ENCODE peak calls at places on chromosomes 13 and 19, in six cellular contexts. One of them, this sample, is unnamed.
A peak's percentile ranks its signal among the peaks of the same experiment; 100 is the strongest.

GRCh38 chr13:37597477-37597876 is 1.1 kb downstream of the POSTN start:
- DNase-seq in lung: no peak
- DNase-seq in fibroblast of the aortic adventitia: no peak
- DNase-seq in retinal pigment epithelial cell: no peak
- DNase-seq in Peyer's patch: no peak
- DNase-seq in A549: no peak
- DNase-seq in this sample: no peak

GRCh38 chr19:5935473-5936307 is 21.6 kb downstream of the CAPS start:
- DNase-seq in Peyer's patch: no peak
- DNase-seq in fibroblast of the aortic adventitia: no peak
- DNase-seq in lung: no peak
- DNase-seq in A549: no peak
- DNase-seq in retinal pigment epithelial cell: no peak
- DNase-seq in this sample: no peak

GRCh38 chr13:38680912-38681311 is 6.0 kb upstream of the FREM2 start:
- DNase-seq in Peyer's patch: no peak
- DNase-seq in lung: no peak
- DNase-seq in A549: no peak
- DNase-seq in fibroblast of the aortic adventitia: no peak
- DNase-seq in retinal pigment epithelial cell: no peak
- DNase-seq in this sample: no peak

GRCh38 chr19:21141787-21142464 is at the start of gene ZNF431:
- DNase-seq in lung: peak; percentile 95
- DNase-seq in A549: peak; percentile 94
- DNase-seq in fibroblast of the aortic adventitia: peak; percentile 91
- DNase-seq in Peyer's patch: peak; percentile 92
- DNase-seq in retinal pigment epithelial cell: peak; percentile 84
- DNase-seq in this sample: peak; percentile 92

GRCh38 chr13:44045179-44045562 is 165.5 kb downstream of the LACC1 start:
- DNase-seq in fibroblast of the aortic adventitia: no peak
- DNase-seq in A549: peak; percentile 17
- DNase-seq in Peyer's patch: no peak
- DNase-seq in lung: no peak
- DNase-seq in retinal pigment epithelial cell: no peak
- DNase-seq in this sample: no peak

GRCh38 chr19:22945560-22945959 is 57.4 kb downstream of the ZNF728 start:
- DNase-seq in lung: no peak
- DNase-seq in Peyer's patch: no peak
- DNase-seq in fibroblast of the aortic adventitia: peak; percentile 9
- DNase-seq in retinal pigment epithelial cell: peak; percentile 2
- DNase-seq in A549: peak; percentile 33
- DNase-seq in this sample: peak; percentile 2

GRCh38 chr19:6173190-6173589 is 37.7 kb downstream of the ACSBG2 start:
- DNase-seq in A549: no peak
- DNase-seq in Peyer's patch: no peak
- DNase-seq in retinal pigment epithelial cell: no peak
- DNase-seq in fibroblast of the aortic adventitia: no peak
- DNase-seq in lung: no peak
- DNase-seq in this sample: no peak

GRCh38 chr19:39413269-39413902 is 917 bp downstream of the PLEKHG2 start:
- DNase-seq in Peyer's patch: peak; percentile 70
- DNase-seq in A549: peak; percentile 67
- DNase-seq in fibroblast of the aortic adventitia: peak; percentile 59
- DNase-seq in lung: no peak
- DNase-seq in retinal pigment epithelial cell: no peak
- DNase-seq in this sample: peak; percentile 67

GRCh38 chr13:31000889-31001288 is 68.4 kb downstream of the TEX26 start:
- DNase-seq in lung: no peak
- DNase-seq in Peyer's patch: no peak
- DNase-seq in fibroblast of the aortic adventitia: peak; percentile 62
- DNase-seq in A549: no peak
- DNase-seq in retinal pigment epithelial cell: no peak
- DNase-seq in this sample: no peak

GRCh38 chr13:109835321-109835720 is 48.9 kb upstream of the IRS2 start:
- DNase-seq in A549: no peak
- DNase-seq in fibroblast of the aortic adventitia: no peak
- DNase-seq in retinal pigment epithelial cell: no peak
- DNase-seq in Peyer's patch: no peak
- DNase-seq in lung: no peak
- DNase-seq in this sample: peak; percentile 6

GRCh38 chr19:15280915-15281683 is 48.9 kb upstream of the EPHX3 start:
- DNase-seq in fibroblast of the aortic adventitia: peak; percentile 86
- DNase-seq in lung: peak; percentile 77
- DNase-seq in retinal pigment epithelial cell: peak; percentile 94
- DNase-seq in Peyer's patch: no peak
- DNase-seq in A549: peak; percentile 30
- DNase-seq in this sample: peak; percentile 90

GRCh38 chr19:28468701-28469459 is 744.1 kb downstream of the UQCRFS1 start:
- DNase-seq in A549: no peak
- DNase-seq in retinal pigment epithelial cell: no peak
- DNase-seq in Peyer's patch: peak; percentile 74
- DNase-seq in fibroblast of the aortic adventitia: peak; percentile 84
- DNase-seq in lung: no peak
- DNase-seq in this sample: peak; percentile 49

GRCh38 chr13:33108620-33109019 is 92.4 kb downstream of the KL start:
- DNase-seq in A549: no peak
- DNase-seq in retinal pigment epithelial cell: no peak
- DNase-seq in Peyer's patch: no peak
- DNase-seq in fibroblast of the aortic adventitia: peak; percentile 83
- DNase-seq in lung: no peak
- DNase-seq in this sample: peak; percentile 90

GRCh38 chr19:46639356-46640061 is 3.5 kb upstream of the GNG8 start:
- DNase-seq in Peyer's patch: no peak
- DNase-seq in fibroblast of the aortic adventitia: peak; percentile 87
- DNase-seq in retinal pigment epithelial cell: no peak
- DNase-seq in lung: no peak
- DNase-seq in A549: no peak
- DNase-seq in this sample: peak; percentile 87

GRCh38 chr13:32581177-32581786 is 5.0 kb upstream of the PDS5B start:
- DNase-seq in A549: no peak
- DNase-seq in retinal pigment epithelial cell: no peak
- DNase-seq in lung: no peak
- DNase-seq in fibroblast of the aortic adventitia: peak; percentile 68
- DNase-seq in Peyer's patch: no peak
- DNase-seq in this sample: peak; percentile 39

GRCh38 chr13:113964251-113964995 is 9.5 kb downstream of the C13orf46 start:
- DNase-seq in fibroblast of the aortic adventitia: no peak
- DNase-seq in lung: no peak
- DNase-seq in A549: no peak
- DNase-seq in retinal pigment epithelial cell: no peak
- DNase-seq in Peyer's patch: no peak
- DNase-seq in this sample: no peak

GRCh38 chr19:3944018-3944721 is 11.3 kb downstream of the NMRK2 start:
- DNase-seq in A549: no peak
- DNase-seq in fibroblast of the aortic adventitia: no peak
- DNase-seq in Peyer's patch: no peak
- DNase-seq in lung: no peak
- DNase-seq in retinal pigment epithelial cell: no peak
- DNase-seq in this sample: no peak

GRCh38 chr19:40733149-40733548 is 16.2 kb downstream of the ITPKC start:
- DNase-seq in fibroblast of the aortic adventitia: no peak
- DNase-seq in retinal pigment epithelial cell: no peak
- DNase-seq in lung: no peak
- DNase-seq in A549: no peak
- DNase-seq in Peyer's patch: no peak
- DNase-seq in this sample: no peak

GRCh38 chr13:62171697-62172096 is 756.0 kb upstream of the PCDH20 start:
- DNase-seq in fibroblast of the aortic adventitia: no peak
- DNase-seq in Peyer's patch: no peak
- DNase-seq in lung: no peak
- DNase-seq in A549: no peak
- DNase-seq in retinal pigment epithelial cell: no peak
- DNase-seq in this sample: no peak

GRCh38 chr13:97873398-97873797 is 80.1 kb upstream of the IPO5 start:
- DNase-seq in lung: no peak
- DNase-seq in fibroblast of the aortic adventitia: no peak
- DNase-seq in A549: no peak
- DNase-seq in retinal pigment epithelial cell: no peak
- DNase-seq in Peyer's patch: no peak
- DNase-seq in this sample: no peak

DNA sequence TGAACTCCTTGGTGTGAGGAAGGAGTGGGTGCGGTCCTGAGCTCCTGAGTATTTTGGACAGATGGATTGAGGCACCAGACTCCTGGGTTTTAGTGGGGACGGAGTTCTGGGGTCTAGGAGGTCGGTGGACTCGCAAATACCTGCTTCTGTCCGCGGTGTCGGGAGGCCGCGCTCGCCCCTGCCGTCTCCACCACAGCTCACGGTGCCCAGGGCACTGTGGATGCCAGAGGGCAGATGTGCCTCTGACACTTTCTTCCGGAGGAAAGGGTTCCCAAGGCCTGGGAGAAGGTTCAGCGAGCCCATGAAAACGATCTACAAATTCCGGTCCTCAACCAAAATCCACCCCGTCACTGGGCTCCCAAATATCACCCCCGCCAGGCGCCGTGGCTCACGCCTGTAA is 3.3 kb downstream of the TULP2 start:
- DNase-seq in A549: no peak
- DNase-seq in Peyer's patch: no peak
- DNase-seq in lung: no peak
- DNase-seq in retinal pigment epithelial cell: no peak
- DNase-seq in fibroblast of the aortic adventitia: no peak
- DNase-seq in this sample: no peak
- H3K4me3 ChIP-seq in A549: no peak overlapping the region
- H3K4me3 ChIP-seq in Peyer's patch: no peak overlapping the region
- H3K4me3 ChIP-seq in lung: no peak overlapping the region
- H3K4me3 ChIP-seq in retinal pigment epithelial cell: no peak overlapping the region
- H3K4me3 ChIP-seq in fibroblast of the aortic adventitia: no peak overlapping the region
- H3K4me3 ChIP-seq in this sample: no peak overlapping the region

DNA sequence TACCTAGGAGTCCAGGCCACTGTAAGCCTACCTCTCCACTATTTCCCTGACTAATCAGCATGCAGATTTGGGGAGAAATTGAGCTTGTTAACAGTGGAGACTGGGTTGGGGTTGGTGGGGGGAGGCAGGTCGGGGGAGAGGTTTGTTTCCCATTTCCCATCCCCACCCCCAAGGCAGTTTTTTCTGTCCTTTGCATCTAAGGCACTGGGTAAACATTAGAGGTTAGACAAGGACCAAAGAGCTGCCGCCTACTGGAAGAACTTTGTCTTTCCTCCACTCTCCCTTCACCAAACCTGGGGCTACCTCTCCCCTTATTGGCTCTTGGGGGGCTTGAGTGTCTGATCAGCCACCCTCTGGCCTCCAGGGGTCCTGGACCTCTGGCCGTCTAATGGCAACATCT is 953 bp downstream of the KCNN4 start:
- DNase-seq in Peyer's patch: peak; percentile 43
- DNase-seq in retinal pigment epithelial cell: no peak
- DNase-seq in A549: peak; percentile 55
- DNase-seq in fibroblast of the aortic adventitia: no peak
- DNase-seq in lung: no peak
- DNase-seq in this sample: no peak
- TF ChIP-seq CTCF in Peyer's patch: no peak
- TF ChIP-seq CTCF in retinal pigment epithelial cell: peak; percentile 5
- TF ChIP-seq CTCF in A549: peak; percentile 51
- TF ChIP-seq CTCF in fibroblast of the aortic adventitia: peak; percentile 7
- TF ChIP-seq CTCF in lung: no peak
- TF ChIP-seq CTCF in this sample: no peak

GRCh38 chr13:27200413-27201066 is 28.9 kb upstream of the USP12 start:
- DNase-seq in Peyer's patch: no peak
- DNase-seq in fibroblast of the aortic adventitia: peak; percentile 38
- DNase-seq in A549: no peak
- DNase-seq in retinal pigment epithelial cell: peak; percentile 36
- DNase-seq in lung: no peak
- DNase-seq in this sample: no peak
- H3K4me3 ChIP-seq in Peyer's patch: no peak overlapping the region
- H3K4me3 ChIP-seq in fibroblast of the aortic adventitia: no peak overlapping the region
- H3K4me3 ChIP-seq in A549: no peak overlapping the region
- H3K4me3 ChIP-seq in retinal pigment epithelial cell: no peak overlapping the region
- H3K4me3 ChIP-seq in lung: no peak overlapping the region
- H3K4me3 ChIP-seq in this sample: no peak overlapping the region

GRCh38 chr19:12774588-12775555 is at the start of gene HOOK2:
- DNase-seq in retinal pigment epithelial cell: no peak
- DNase-seq in fibroblast of the aortic adventitia: no peak
- DNase-seq in lung: peak; percentile 96
- DNase-seq in A549: no peak
- DNase-seq in Peyer's patch: peak; percentile 99
- DNase-seq in this sample: no peak
- TF ChIP-seq CTCF in retinal pigment epithelial cell: no peak
- TF ChIP-seq CTCF in fibroblast of the aortic adventitia: no peak
- TF ChIP-seq CTCF in lung: no peak
- TF ChIP-seq CTCF in A549: no peak
- TF ChIP-seq CTCF in Peyer's patch: no peak
- TF ChIP-seq CTCF in this sample: no peak